ENCODE peak calls at places on chromosomes 11 and 22, in six cellular contexts. M, K, O, X, F and P are unnamed samples.

GRCh38 chr11:35688023-35688422 is 25.4 kb downstream of the TRIM44 start:
- DNase-seq in M (no peak), K (no peak), O (no peak), X (no peak), F (no peak), P (no peak)

GRCh38 chr11:73225001-73225686 is 7.1 kb downstream of the P2RY2 start:
- DNase-seq in M (no peak), K (no peak), O (no peak), X (no peak), F (peak), P (no peak)

GRCh38 chr11:72058416-72059034 is 21.8 kb downstream of the NUMA1 start:
- DNase-seq in M (no peak), K (no peak), O (no peak), X (no peak), F (no peak), P (no peak)

GRCh38 chr22:23849009-23850006 is 8.4 kb upstream of the SLC2A11 start:
- DNase-seq in M (peak), K (peak), O (peak), X (peak), F (peak), P (peak)

GRCh38 chr11:533049-533585 is 2.3 kb downstream of the HRAS start:
- DNase-seq in M (no peak), K (no peak), O (no peak), X (no peak), F (no peak), P (no peak)

GRCh38 chr11:114295676-114296081 is 520 bp upstream of the NNMT start:
- DNase-seq in M (no peak), K (no peak), O (no peak), X (no peak), F (no peak), P (no peak)

GRCh38 chr11:17921620-17922473 is 91.0 kb downstream of the SERGEF start:
- DNase-seq in M (no peak), K (no peak), O (no peak), X (peak), F (no peak), P (no peak)

GRCh38 chr11:27281740-27282139 is 81.3 kb downstream of the CCDC34 start:
- DNase-seq in M (peak), K (no peak), O (no peak), X (no peak), F (no peak), P (no peak)

GRCh38 chr11:111414267-111414931 is 35.3 kb upstream of the POU2AF1 start:
- DNase-seq in M (no peak), K (no peak), O (no peak), X (no peak), F (no peak), P (no peak)

GRCh38 chr22:47748887-47749286 is 986.4 kb downstream of the TBC1D22A start:
- DNase-seq in M (no peak), K (no peak), O (no peak), X (no peak), F (no peak), P (no peak)

GRCh38 chr22:21984793-21985192 is 2.2 kb upstream of the TOP3B start:
- DNase-seq in M (no peak), K (no peak), O (no peak), X (peak), F (no peak), P (no peak)

GRCh38 chr11:36793542-36793926 is 195.5 kb upstream of the RAG2 start:
- DNase-seq in M (no peak), K (no peak), O (no peak), X (no peak), F (no peak), P (no peak)

GRCh38 chr11:62544521-62545436 is 1.8 kb downstream of the AHNAK start:
- DNase-seq in M (no peak), K (peak), O (no peak), X (peak), F (peak), P (no peak)

GRCh38 chr11:125407046-125407445 is 89.0 kb downstream of the FEZ1 start:
- DNase-seq in M (no peak), K (no peak), O (no peak), X (no peak), F (no peak), P (no peak)

GRCh38 chr22:48581821-48582469 is 1245.7 kb downstream of the BRD1 start:
- DNase-seq in M (no peak), K (no peak), O (no peak), X (no peak), F (no peak), P (no peak)

GRCh38 chr22:27100323-27100722 is 442.9 kb downstream of the MIAT start:
- DNase-seq in M (no peak), K (no peak), O (no peak), X (no peak), F (no peak), P (no peak)

GRCh38 chr11:44509291-44509690 is 56.2 kb upstream of the CD82 start:
- DNase-seq in M (no peak), K (no peak), O (no peak), X (no peak), F (no peak), P (no peak)

GRCh38 chr11:93869830-93870229 is 19.4 kb upstream of the VSTM5 start:
- DNase-seq in M (no peak), K (no peak), O (no peak), X (no peak), F (no peak), P (no peak)

GRCh38 chr11:26626346-26626745 is 54.3 kb upstream of the MUC15 start:
- DNase-seq in M (no peak), K (no peak), O (no peak), X (no peak), F (no peak), P (no peak)

GRCh38 chr22:39956932-39957664 is 3.1 kb upstream of the TMA7B start:
- DNase-seq in M (no peak), K (no peak), O (no peak), X (no peak), F (no peak), P (no peak)

GRCh38 chr11:70568504-70569172 is 170.3 kb downstream of the CTTN start:
- DNase-seq in M (no peak), K (no peak), O (peak), X (peak), F (no peak), P (no peak)

DNA sequence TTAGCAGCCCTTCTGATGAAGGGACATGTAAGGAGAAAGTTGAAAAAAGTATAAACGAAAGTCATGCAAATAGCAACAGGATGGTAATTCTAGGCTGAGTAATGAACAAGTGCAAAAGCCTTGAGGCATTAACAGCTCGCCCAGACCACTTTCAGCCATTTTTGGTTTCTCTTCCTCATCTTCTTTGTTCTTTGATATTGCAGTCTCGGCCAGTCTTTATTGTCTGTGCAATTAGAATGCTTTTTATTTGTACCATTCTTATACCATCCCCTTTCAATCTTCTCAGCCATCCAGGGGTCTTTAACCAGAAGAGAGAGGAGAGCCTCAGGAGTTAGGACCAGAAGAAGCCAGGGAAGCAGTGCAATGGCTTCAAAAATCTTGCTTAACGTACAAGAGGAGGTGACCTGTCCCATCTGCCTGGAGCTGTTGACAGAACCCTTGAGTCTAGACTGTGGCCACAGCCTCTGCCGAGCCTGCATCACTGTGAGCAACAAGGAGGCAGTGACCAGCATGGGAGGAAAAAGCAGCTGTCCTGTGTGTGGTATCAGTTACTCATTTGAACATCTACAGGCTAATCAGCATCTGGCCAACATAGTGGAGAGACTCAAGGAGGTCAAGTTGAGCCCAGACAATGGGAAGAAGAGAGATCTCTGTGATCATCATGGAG is 7.3 kb downstream of the TRIM34 start:
- DNase-seq in M (no peak), K (no peak), O (no peak), X (no peak), F (no peak), P (no peak)
- TF ChIP-seq EP300 in M (no peak), K (no peak), O (no peak), X (no peak), F (no peak), P (no peak)

GRCh38 chr22:44309647-44310046 is 3.1 kb downstream of the SHISAL1 start:
- DNase-seq in M (no peak), K (no peak), O (no peak), X (no peak), F (peak), P (no peak)
- TF ChIP-seq EP300 in M (no peak), K (no peak), O (no peak), X (no peak), F (no peak), P (peak)

GRCh38 chr11:128845334-128845780 is 21.7 kb downstream of the KCNJ1 start:
- DNase-seq in M (no peak), K (no peak), O (no peak), X (no peak), F (no peak), P (no peak)
- TF ChIP-seq EP300 in M (no peak), K (no peak), O (no peak), X (no peak), F (no peak), P (no peak)

GRCh38 chr11:19377855-19378254 is 137.1 kb upstream of the E2F8 start:
- DNase-seq in M (no peak), K (no peak), O (no peak), X (no peak), F (no peak), P (no peak)
- TF ChIP-seq EP300 in M (no peak), K (no peak), O (no peak), X (no peak), F (no peak), P (no peak)

GRCh38 chr22:36923458-36923784 is 10.0 kb downstream of the CSF2RB start:
- DNase-seq in M (no peak), K (no peak), O (no peak), X (no peak), F (no peak), P (no peak)

GRCh38 chr22:36922097-36922608 is 8.7 kb downstream of the CSF2RB start:
- DNase-seq in M (no peak), K (no peak), O (no peak), X (no peak), F (no peak), P (no peak)

GRCh38 chr22:36922752-36923457 is 9.5 kb downstream of the CSF2RB start:
- DNase-seq in M (no peak), K (no peak), O (no peak), X (no peak), F (no peak), P (no peak)

GRCh38 chr22:36924151-36924698 is 10.8 kb downstream of the CSF2RB start:
- DNase-seq in M (no peak), K (no peak), O (no peak), X (no peak), F (no peak), P (no peak)

DNA sequence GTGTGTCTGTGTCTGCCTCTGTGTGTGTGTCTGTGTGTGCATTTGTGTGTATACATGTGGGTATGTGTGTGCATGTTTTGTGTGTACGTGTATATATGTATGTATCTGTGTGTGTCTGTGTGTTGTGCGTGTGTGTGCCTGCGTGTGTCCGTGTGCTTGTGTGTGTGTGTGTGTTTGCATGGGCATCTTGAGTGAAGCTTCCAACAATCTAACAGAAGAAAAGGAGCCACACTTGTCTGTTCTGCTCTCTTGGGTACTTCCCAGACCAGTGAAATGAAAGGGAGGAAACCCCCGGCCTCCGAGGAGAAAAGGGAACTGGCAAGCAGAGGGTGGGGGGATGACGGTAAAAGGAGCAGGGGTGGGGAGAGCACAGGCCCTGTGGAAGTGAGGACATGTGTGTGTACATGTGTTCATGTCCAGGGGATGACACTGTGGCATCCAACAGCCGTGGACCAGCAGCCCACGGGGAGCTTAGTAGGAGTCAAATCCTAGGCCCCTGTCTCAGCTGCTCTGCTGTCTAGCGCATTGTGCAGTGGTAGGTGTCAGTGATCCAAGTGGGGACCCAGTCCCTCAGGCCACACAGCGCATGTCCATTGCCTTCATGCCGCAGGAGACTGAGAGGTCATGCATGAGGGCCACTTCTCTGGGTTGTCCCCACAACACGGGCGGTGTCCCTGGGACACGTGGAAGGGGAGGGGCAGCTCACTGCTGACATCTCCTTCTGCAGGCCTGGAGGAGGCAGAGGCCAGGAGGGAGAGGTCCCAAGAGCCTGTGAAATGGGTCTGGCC is 8.1 kb downstream of the CSF2RB start:
- DNase-seq in M (no peak), K (no peak), O (no peak), X (no peak), F (no peak), P (peak)
- TF ChIP-seq EP300 in M (no peak), K (no peak), O (no peak), X (no peak), F (no peak), P (no peak)

GRCh38 chr11:39220069-39220468 is 2239.4 kb downstream of the LRRC4C start:
- DNase-seq in M (no peak), K (no peak), O (no peak), X (no peak), F (no peak), P (no peak)
- TF ChIP-seq EP300 in M (no peak), K (no peak), O (no peak), X (no peak), F (no peak), P (no peak)

GRCh38 chr11:67455054-67455453 is at the start of gene CABP4:
- DNase-seq in M (no peak), K (no peak), O (no peak), X (no peak), F (no peak), P (no peak)

GRCh38 chr11:67453816-67454732 is 1.1 kb upstream of the CABP4 start:
- DNase-seq in M (no peak), K (no peak), O (peak), X (no peak), F (no peak), P (no peak)

GRCh38 chr11:67450796-67451657 is 1.5 kb downstream of the GPR152 start:
- DNase-seq in M (no peak), K (no peak), O (no peak), X (no peak), F (no peak), P (no peak)

GRCh38 chr11:67451658-67451976 is 912 bp downstream of the GPR152 start:
- DNase-seq in M (no peak), K (no peak), O (no peak), X (no peak), F (no peak), P (no peak)

GRCh38 chr11:67452141-67452952 is at the start of gene GPR152:
- DNase-seq in M (no peak), K (no peak), O (no peak), X (no peak), F (no peak), P (peak)
- TF ChIP-seq EP300 in M (no peak), K (no peak), O (no peak), X (no peak), F (no peak), P (no peak)

GRCh38 chr11:67354314-67355022 is 1.1 kb upstream of the POLD4 start:
- DNase-seq in M (peak), K (peak), O (peak), X (peak), F (peak), P (peak)
- TF ChIP-seq EP300 in M (peak), K (peak), O (peak), X (peak), F (no peak), P (peak)

GRCh38 chr11:128492461-128492860 is 94.9 kb downstream of the ETS1 start:
- DNase-seq in M (no peak), K (no peak), O (no peak), X (no peak), F (no peak), P (no peak)
- TF ChIP-seq EP300 in M (no peak), K (peak), O (no peak), X (no peak), F (no peak), P (no peak)